ENCODE peak calls at places on chromosomes 1 and 21, in seven cellular contexts. D is CD14-positive monocyte, M is colonic mucosa, E is Peyer's patch, F is neural progenitor cell, Z is NCI-H2081, B is Right ventricle myocardium superior. Q is an unnamed sample.

GRCh38 chr1:14866841-14867626 is 268.5 kb downstream of the KAZN start:
- DNase-seq in M (no peak), B (no peak), F (peak; percentile 29), D (no peak), Z (no peak), E (no peak), Q (no peak)

GRCh38 chr21:34201441-34201838 is 128.1 kb downstream of the MRPS6 start:
- DNase-seq in E (no peak), D (no peak), B (no peak), M (no peak), Z (no peak), F (no peak), Q (no peak)

GRCh38 chr21:29825936-29826335 is 113.9 kb downstream of the GRIK1 start:
- DNase-seq in Z (no peak), E (no peak), F (no peak), M (no peak), D (no peak), B (no peak), Q (no peak)

GRCh38 chr1:32774950-32775634 is 42.1 kb downstream of the YARS1 start:
- DNase-seq in B (no peak), D (no peak), Z (peak; percentile 32), E (no peak), M (no peak), F (no peak), Q (no peak)

GRCh38 chr1:227942021-227942715 is 5.6 kb downstream of the WNT9A start:
- DNase-seq in M (peak; percentile 12), Z (no peak), F (peak; percentile 65), E (peak; percentile 46), D (peak; percentile 37), B (peak; percentile 36), Q (no peak)

GRCh38 chr1:2857521-2857920 is 56.0 kb upstream of the TTC34 start:
- DNase-seq in M (no peak), Z (no peak), F (no peak), D (no peak), E (no peak), B (peak; percentile 14), Q (no peak)

GRCh38 chr1:209808059-209808494 is 2.1 kb upstream of the IRF6 start:
- DNase-seq in M (peak; percentile 71), F (no peak), B (peak; percentile 59), D (no peak), E (peak; percentile 79), Z (peak; percentile 15), Q (no peak)

GRCh38 chr1:7278827-7279752 is 492.0 kb upstream of the VAMP3 start:
- DNase-seq in B (no peak), F (no peak), M (peak; percentile 14), D (no peak), E (no peak), Z (peak; percentile 49), Q (no peak)

GRCh38 chr1:60581455-60582220 is 500.7 kb upstream of the NFIA start:
- DNase-seq in E (no peak), M (no peak), D (no peak), F (no peak), Z (no peak), B (no peak), Q (no peak)

GRCh38 chr1:155983191-155984023 is 5.1 kb upstream of the ARHGEF2 start:
- DNase-seq in M (no peak), B (peak; percentile 87), D (no peak), F (peak; percentile 45), E (no peak), Z (no peak), Q (no peak)

GRCh38 chr1:69567847-69568434 is at the start of gene LRRC7:
- DNase-seq in B (peak; percentile 40), Z (peak; percentile 60), E (peak; percentile 47), M (no peak), F (peak; percentile 70), D (no peak), Q (no peak)

GRCh38 chr1:59474496-59474895 is 177.6 kb downstream of the FGGY start:
- DNase-seq in M (no peak), D (no peak), Z (no peak), E (no peak), B (no peak), F (no peak), Q (no peak)

GRCh38 chr1:22665752-22666151 is 12.7 kb downstream of the C1QB start:
- DNase-seq in F (peak; percentile 80), Z (peak; percentile 40), E (peak; percentile 64), M (no peak), D (no peak), B (no peak), Q (no peak)

GRCh38 chr1:1212780-1213152 is 1.2 kb downstream of the TNFRSF4 start:
- DNase-seq in E (no peak), B (peak; percentile 77), Z (no peak), F (no peak), D (peak; percentile 39), M (no peak), Q (peak; percentile 57)

GRCh38 chr1:201686709-201687455 is 142.1 kb upstream of the IPO9 start:
- DNase-seq in F (peak; percentile 29), D (no peak), B (no peak), M (peak; percentile 66), E (peak; percentile 50), Z (peak; percentile 54), Q (no peak)

GRCh38 chr1:223844521-223844961 is 1.2 kb downstream of the TP53BP2 start:
- DNase-seq in Z (no peak), M (no peak), D (no peak), E (no peak), F (no peak), B (no peak), Q (peak; percentile 42)

GRCh38 chr1:229756666-229757065 is 130.6 kb downstream of the URB2 start:
- DNase-seq in Z (no peak), M (no peak), E (no peak), F (no peak), D (no peak), B (no peak), Q (no peak)

GRCh38 chr1:187197685-187198084 is 368.9 kb downstream of the PLA2G4A start:
- DNase-seq in B (no peak), E (no peak), Z (no peak), M (no peak), F (no peak), D (no peak), Q (no peak)

GRCh38 chr21:46599251-46599572 is 5.7 kb downstream of the S100B start:
- DNase-seq in F (peak; percentile 66), Z (no peak), D (no peak), E (no peak), M (no peak), B (no peak), Q (no peak)

GRCh38 chr1:171983584-171983983 is 142.3 kb downstream of the DNM3 start:
- DNase-seq in F (no peak), M (no peak), D (no peak), E (no peak), Z (no peak), B (no peak), Q (no peak)

GRCh38 chr1:234975122-234975940 is 153.3 kb downstream of the TOMM20 start:
- DNase-seq in D (peak; percentile 75), B (no peak), M (no peak), E (no peak), F (no peak), Z (peak; percentile 29), Q (no peak)

GRCh38 chr1:41467673-41468072 is 16.8 kb downstream of the EDN2 start:
- DNase-seq in B (no peak), D (no peak), E (peak; percentile 63), Z (no peak), F (no peak), M (peak; percentile 48), Q (no peak)

GRCh38 chr1:236560213-236560771 is 36.5 kb downstream of the LGALS8 start:
- DNase-seq in D (no peak), F (peak; percentile 6), B (no peak), M (no peak), Z (no peak), E (no peak), Q (no peak)

GRCh38 chr21:45869121-45870007 is 112.2 kb upstream of the COL6A1 start:
- DNase-seq in F (no peak), Z (no peak), E (no peak), M (no peak), B (no peak), D (no peak), Q (no peak)

GRCh38 chr1:204132718-204133117 is 19.1 kb downstream of the ETNK2 start:
- DNase-seq in E (no peak), Z (no peak), B (no peak), D (no peak), F (no peak), M (no peak), Q (no peak)

GRCh38 chr1:12336436-12336835 is 106.6 kb downstream of the VPS13D start:
- DNase-seq in Z (no peak), D (no peak), B (no peak), F (peak; percentile 25), E (no peak), M (no peak), Q (no peak)

GRCh38 chr1:164466429-164466828 is 92.6 kb upstream of the PBX1 start:
- DNase-seq in E (no peak), Z (no peak), D (no peak), F (no peak), B (no peak), M (no peak), Q (no peak)

GRCh38 chr1:219412772-219413171 is 200.1 kb downstream of the ZC3H11B start:
- DNase-seq in Z (no peak), B (no peak), E (no peak), M (no peak), D (no peak), F (no peak), Q (no peak)

GRCh38 chr21:27290020-27290419 is 323.1 kb upstream of the ADAMTS5 start:
- DNase-seq in F (no peak), Z (no peak), D (no peak), M (no peak), E (no peak), B (no peak), Q (no peak)

GRCh38 chr1:89576016-89576415 is 51.4 kb downstream of the LRRC8B start:
- DNase-seq in Z (no peak), M (no peak), E (no peak), D (no peak), B (no peak), F (peak; percentile 81), Q (no peak)

GRCh38 chr21:45909238-45909785 is 72.3 kb upstream of the COL6A1 start:
- DNase-seq in E (no peak), D (no peak), M (no peak), B (no peak), F (no peak), Z (no peak), Q (no peak)

GRCh38 chr1:205619376-205619775 is 12.4 kb downstream of the ELK4 start:
- DNase-seq in D (no peak), M (no peak), Z (no peak), F (no peak), E (no peak), B (no peak), Q (no peak)

GRCh38 chr21:25837545-25838263 is 102.9 kb downstream of the GABPA start:
- DNase-seq in E (no peak), M (no peak), B (no peak), D (no peak), F (no peak), Z (no peak), Q (no peak)

GRCh38 chr21:31557421-31557955 is 102.0 kb upstream of the SOD1 start:
- DNase-seq in Z (no peak), F (peak; percentile 72), E (no peak), D (no peak), M (no peak), B (no peak), Q (no peak)

GRCh38 chr1:229585338-229585737 is 26.8 kb upstream of the ABCB10 start:
- DNase-seq in Z (no peak), F (no peak), M (no peak), E (no peak), D (no peak), B (no peak), Q (no peak)

Q was measured in central memory CD4-positive, alpha-beta T cell.